ENCODE peak calls at places on chromosome 1, in nine cellular contexts. Y is naive thymus-derived CD4-positive, alpha-beta T cell; D is mesendoderm; U is breast epithelium; P is psoas muscle; O is stomach; A is pancreas; L is heart left ventricle; T is SJCRH30. E is an unnamed sample. For H3K27me3, the result is how much of the 10 kb centered on the place peaks cover.

GRCh38 chr1:64171797-64172281 is 31.6 kb upstream of the UBE2U start:
- DNase-seq in U (no peak), O (no peak), D (peak), Y (no peak), P (no peak), L (no peak), T (no peak), A (no peak), E (no peak)

GRCh38 chr1:109979489-109980091 is 5.0 kb upstream of the AHCYL1 start:
- DNase-seq in D (no peak), O (peak), A (no peak), L (no peak), U (no peak), T (no peak), P (peak), Y (no peak), E (no peak)

GRCh38 chr1:237279629-237280028 is 237.6 kb downstream of the RYR2 start:
- DNase-seq in P (no peak), A (no peak), L (no peak), T (no peak), U (no peak), D (no peak), O (no peak), Y (no peak), E (no peak)

GRCh38 chr1:228785366-228786085 is 50.2 kb downstream of the RHOU start:
- DNase-seq in T (no peak), P (no peak), L (no peak), U (no peak), A (no peak), Y (no peak), D (no peak), O (no peak), E (no peak)

GRCh38 chr1:9733160-9733789 is 81.7 kb downstream of the PIK3CD start:
- DNase-seq in L (no peak), A (no peak), U (no peak), P (no peak), O (no peak), Y (no peak), D (no peak), T (no peak), E (no peak)

GRCh38 chr1:191888996-191889622 is 269.2 kb upstream of the RGS18 start:
- DNase-seq in D (no peak), U (no peak), A (no peak), L (no peak), T (no peak), Y (no peak), P (no peak), O (no peak), E (no peak)

GRCh38 chr1:7420706-7421105 is 350.4 kb upstream of the VAMP3 start:
- DNase-seq in T (peak), O (peak), L (peak), U (no peak), A (no peak), D (no peak), Y (no peak), P (no peak), E (no peak)

GRCh38 chr1:89065077-89065868 is at the start of gene GBP1:
- DNase-seq in L (no peak), P (no peak), Y (peak), D (no peak), O (no peak), T (no peak), A (no peak), U (no peak), E (peak)

GRCh38 chr1:92482404-92482664 is 4.4 kb downstream of the GFI1 start:
- DNase-seq in U (no peak), T (no peak), D (no peak), Y (no peak), A (no peak), P (no peak), L (no peak), O (no peak), E (no peak)

GRCh38 chr1:212683357-212683722 is 16.3 kb downstream of the BATF3 start:
- DNase-seq in U (no peak), O (no peak), T (no peak), Y (no peak), A (no peak), P (peak), D (peak), L (no peak), E (no peak)

GRCh38 chr1:78114034-78114956 is 68.5 kb downstream of the GIPC2 start:
- DNase-seq in D (peak), Y (peak), L (no peak), O (peak), A (no peak), U (peak), T (peak), P (peak), E (peak)

GRCh38 chr1:94110946-94111740 is 9.8 kb downstream of the ABCA4 start:
- DNase-seq in T (no peak), A (no peak), U (no peak), Y (no peak), D (no peak), P (no peak), L (no peak), O (no peak), E (no peak)
- H3K27me3 ChIP-seq in T (under half), A (under half), U (under half), Y (under half), D (under half), P (under half), L (under half), O (under half), E (under half)

DNA sequence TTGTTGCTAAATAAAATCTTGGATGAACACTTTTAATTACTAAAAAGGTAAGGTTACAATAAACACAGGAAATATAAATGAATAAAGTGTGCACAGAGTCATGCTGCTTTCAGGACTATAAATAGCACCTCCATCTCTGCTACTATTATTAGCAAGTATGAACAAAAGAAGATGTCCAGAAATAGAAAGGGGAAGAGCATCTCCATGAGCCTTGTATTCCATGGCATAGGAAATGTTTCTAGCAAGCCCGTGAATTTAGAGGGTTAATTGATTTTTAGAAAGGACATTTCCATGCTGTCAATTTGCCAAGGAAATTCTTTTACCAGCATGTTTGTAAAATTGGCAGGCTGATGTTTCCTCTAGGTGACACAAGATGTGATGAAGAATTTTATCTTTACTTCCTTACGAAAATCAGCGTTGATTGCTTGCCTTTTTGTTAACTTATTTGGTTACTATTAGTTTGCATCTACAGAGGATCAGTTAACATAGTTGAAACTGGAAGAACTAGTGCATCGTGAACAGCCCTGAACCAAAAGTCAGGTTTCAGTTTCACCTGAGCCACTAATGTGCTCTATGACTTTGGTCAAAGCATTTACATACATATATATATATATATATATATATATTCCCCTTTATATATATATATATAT is 45.3 kb downstream of the NR5A2 start:
- DNase-seq in A (no peak), U (no peak), Y (no peak), L (no peak), P (no peak), D (no peak), O (no peak), T (no peak), E (no peak)
- H3K27me3 ChIP-seq in A (under half), U (under half), Y (under half), L (under half), P (under half), D (under half), O (under half), T (under half), E (under half)

GRCh38 chr1:181392133-181392532 is 91.2 kb upstream of the CACNA1E start:
- DNase-seq in D (no peak), A (no peak), Y (no peak), P (no peak), O (no peak), L (no peak), U (no peak), T (no peak), E (no peak)

GRCh38 chr1:181392613-181393170 is 90.6 kb upstream of the CACNA1E start:
- DNase-seq in D (no peak), A (no peak), P (no peak), Y (no peak), L (no peak), T (no peak), U (no peak), O (no peak), E (no peak)

GRCh38 chr1:181394766-181395165 is 88.6 kb upstream of the CACNA1E start:
- DNase-seq in U (no peak), P (no peak), O (no peak), Y (no peak), A (no peak), L (no peak), T (no peak), D (no peak), E (no peak)

GRCh38 chr1:181390350-181391080 is 92.8 kb upstream of the CACNA1E start:
- DNase-seq in L (no peak), T (no peak), O (no peak), A (no peak), D (no peak), Y (no peak), U (no peak), P (no peak), E (no peak)

GRCh38 chr1:181391297-181391905 is 91.9 kb upstream of the CACNA1E start:
- DNase-seq in T (peak), P (no peak), A (no peak), L (no peak), O (no peak), U (no peak), D (peak), Y (no peak), E (no peak)
- H3K27me3 ChIP-seq in T (under half), P (under half), A (under half), L (under half), O (under half), U (under half), D (under half), Y (under half), E (under half)

DNA sequence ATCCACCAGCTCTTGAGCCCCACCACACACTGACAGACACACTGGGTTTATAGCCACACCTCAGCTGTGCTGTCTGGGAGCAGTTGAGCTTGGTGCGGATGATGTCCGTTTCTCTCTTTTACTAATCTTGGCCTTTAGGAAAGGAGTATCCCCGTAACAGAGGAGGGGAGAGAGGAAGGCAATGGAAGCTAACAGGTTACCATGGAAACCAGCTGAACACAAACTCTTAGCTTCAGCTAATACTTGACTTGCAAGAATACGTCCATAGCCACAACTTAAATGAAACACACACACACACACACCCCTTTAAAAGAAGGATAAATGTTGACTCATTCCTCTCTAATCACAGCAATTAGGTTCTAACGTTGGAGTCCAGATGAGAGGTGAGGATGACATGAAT is 28.0 kb upstream of the LRRN2 start:
- DNase-seq in D (peak), A (no peak), U (no peak), P (no peak), Y (no peak), T (no peak), L (no peak), O (no peak), E (no peak)
- H3K27me3 ChIP-seq in D (under half), A (under half), U (under half), P (under half), Y (under half), T (under half), L (under half), O (under half), E (under half)